ENCODE peak calls at places on chromosome 13, in nine cellular contexts. C, E, F, V, H, Q, K, B and M are unnamed samples.

GRCh38 chr13:97849305-97849704 is 104.2 kb upstream of the IPO5 start:
- DNase-seq in K (no peak), Q (no peak), C (peak), E (no peak), H (no peak), B (peak), F (no peak), V (no peak), M (peak)

GRCh38 chr13:77448689-77449088 is 86.8 kb upstream of the SCEL start:
- DNase-seq in K (no peak), F (no peak), V (no peak), C (no peak), B (no peak), H (no peak), Q (no peak), E (no peak), M (no peak)

GRCh38 chr13:110407531-110407930 is 100.4 kb downstream of the COL4A2 start:
- DNase-seq in Q (no peak), C (no peak), K (no peak), F (no peak), V (no peak), E (no peak), H (no peak), B (no peak), M (no peak)

GRCh38 chr13:42333613-42334328 is 61.8 kb downstream of the AKAP11 start:
- DNase-seq in Q (peak), E (no peak), C (peak), H (no peak), F (no peak), K (no peak), V (peak), B (no peak), M (peak)

GRCh38 chr13:88071371-88071770 is 400.2 kb downstream of the SLITRK5 start:
- DNase-seq in H (no peak), Q (no peak), F (no peak), V (no peak), K (no peak), E (no peak), B (no peak), C (no peak), M (no peak)

GRCh38 chr13:52455677-52456041 is 381 bp downstream of the CKAP2 start:
- DNase-seq in Q (peak), C (no peak), E (peak), H (peak), V (peak), F (peak), B (no peak), K (peak), M (peak)

GRCh38 chr13:103794526-103794925 is 728.3 kb upstream of the SLC10A2 start:
- DNase-seq in K (no peak), C (no peak), Q (no peak), B (no peak), F (no peak), V (no peak), H (no peak), E (no peak), M (no peak)

GRCh38 chr13:94414141-94414540 is 65.3 kb downstream of the DCT start:
- DNase-seq in F (no peak), V (no peak), B (no peak), K (no peak), Q (no peak), E (no peak), H (no peak), C (no peak), M (no peak)

GRCh38 chr13:73722120-73722519 is 412.1 kb downstream of the KLF12 start:
- DNase-seq in H (no peak), F (no peak), V (no peak), C (peak), E (no peak), B (peak), K (peak), Q (no peak), M (peak)

GRCh38 chr13:52968074-52968700 is 60.4 kb upstream of the OLFM4 start:
- DNase-seq in V (peak), F (peak), Q (peak), H (peak), E (peak), K (no peak), B (peak), C (peak), M (peak)

GRCh38 chr13:19782049-19782726 is 557 bp downstream of the PSPC1 start:
- DNase-seq in B (no peak), E (peak), Q (peak), K (no peak), F (peak), H (peak), C (peak), V (peak), M (peak)

GRCh38 chr13:79581870-79582315 is 100.9 kb downstream of the NDFIP2 start:
- DNase-seq in B (no peak), C (peak), Q (no peak), F (no peak), V (no peak), K (no peak), H (no peak), E (no peak), M (peak)

GRCh38 chr13:112252744-112253590 is 123.2 kb upstream of the SPACA7 start:
- DNase-seq in E (no peak), H (no peak), Q (no peak), V (no peak), F (no peak), K (no peak), B (no peak), C (no peak), M (no peak)

GRCh38 chr13:86725105-86725504 is 925.9 kb upstream of the SLITRK6 start:
- DNase-seq in B (no peak), Q (no peak), F (no peak), K (no peak), C (no peak), H (no peak), V (no peak), E (no peak), M (peak)

GRCh38 chr13:59623516-59623915 is 540.2 kb downstream of the DIAPH3 start:
- DNase-seq in K (no peak), F (no peak), C (no peak), H (no peak), E (no peak), Q (no peak), V (no peak), B (no peak), M (no peak)

GRCh38 chr13:34358811-34359513 is 541.0 kb downstream of the RFC3 start:
- DNase-seq in Q (no peak), E (no peak), C (peak), H (no peak), K (peak), V (no peak), B (no peak), F (no peak), M (peak)